ENCODE peak calls at places on chromosomes 4 and X, in nine cellular contexts. N, S, A, R, P, M, G, K and Y are unnamed samples.

GRCh38 chrX:46627700-46628405 is 54.3 kb downstream of the CHST7 start:
- DNase-seq in S (no peak), N (no peak), A (no peak), M (no peak), R (peak; percentile 24), P (no peak), G (no peak), K (no peak), Y (no peak)

GRCh38 chr4:99965674-99966350 is 15.7 kb upstream of the H2AZ1 start:
- DNase-seq in M (no peak), R (no peak), A (no peak), S (no peak), G (no peak), P (no peak), N (no peak), K (no peak), Y (no peak)

GRCh38 chr4:53479731-53480525 is 102.5 kb downstream of the FIP1L1 start:
- DNase-seq in R (no peak), M (peak; percentile 52), A (no peak), S (no peak), G (no peak), P (no peak), K (no peak), N (no peak), Y (no peak)

GRCh38 chr4:180721356-180721755 is 1521.8 kb upstream of the TENM3 start:
- DNase-seq in S (no peak), N (no peak), G (no peak), K (no peak), M (no peak), A (no peak), R (no peak), P (peak; percentile 34), Y (no peak)

GRCh38 chrX:154739952-154740351 is 10.9 kb downstream of the GAB3 start:
- DNase-seq in S (no peak), K (no peak), N (no peak), R (no peak), A (no peak), M (no peak), P (no peak), G (no peak), Y (no peak)

GRCh38 chrX:152926279-152926678 is 28.4 kb downstream of the ZNF185 start:
- DNase-seq in G (peak; percentile 28), N (peak; percentile 28), S (peak; percentile 85), R (peak; percentile 74), A (no peak), P (no peak), M (peak; percentile 88), K (peak; percentile 36), Y (no peak)

GRCh38 chr4:158006973-158007372 is 165.9 kb downstream of the GASK1B start:
- DNase-seq in K (no peak), R (no peak), P (no peak), M (no peak), N (no peak), G (no peak), S (no peak), A (no peak), Y (no peak)

GRCh38 chrX:66110112-66110511 is 53.9 kb upstream of the HEPH start:
- DNase-seq in S (no peak), R (peak; percentile 4), A (no peak), N (no peak), M (peak; percentile 13), P (no peak), G (no peak), K (no peak), Y (no peak)

GRCh38 chr4:133150643-133151300 is 1.7 kb downstream of the PCDH10 start:
- DNase-seq in R (no peak), A (peak; percentile 72), M (no peak), G (no peak), S (peak; percentile 74), N (no peak), K (no peak), P (peak; percentile 66), Y (peak; percentile 86)

GRCh38 chr4:95165926-95166524 is 382.7 kb downstream of the UNC5C start:
- DNase-seq in G (peak; percentile 24), M (peak; percentile 53), S (no peak), R (peak; percentile 51), K (peak; percentile 80), A (no peak), P (no peak), N (no peak), Y (no peak)

GRCh38 chr4:80197132-80197573 is at the start of gene PRDM8:
- DNase-seq in A (no peak), G (no peak), M (no peak), S (no peak), R (peak; percentile 52), N (no peak), K (peak; percentile 79), P (no peak), Y (no peak)

GRCh38 chr4:183876268-183876934 is 28.7 kb upstream of the STOX2 start:
- DNase-seq in N (no peak), S (no peak), M (peak; percentile 72), K (peak; percentile 92), A (peak; percentile 88), P (peak; percentile 88), G (peak; percentile 61), R (peak; percentile 12), Y (no peak)

GRCh38 chrX:63503541-63503940 is 152.4 kb upstream of the SPIN4 start:
- DNase-seq in N (no peak), A (no peak), M (peak; percentile 27), G (no peak), R (no peak), S (peak; percentile 51), K (no peak), P (no peak), Y (no peak)

GRCh38 chr4:55398461-55398860 is 2.7 kb downstream of the TMEM165 start:
- DNase-seq in P (no peak), M (no peak), N (no peak), G (peak; percentile 73), K (no peak), A (no peak), S (no peak), R (no peak), Y (no peak)

GRCh38 chr4:19167321-19167720 is 1084.4 kb upstream of the SLIT2 start:
- DNase-seq in R (no peak), G (no peak), M (no peak), S (no peak), A (no peak), K (no peak), P (no peak), N (no peak), Y (no peak)

GRCh38 chr4:130288576-130288975 is 1192.6 kb downstream of the C4orf33 start:
- DNase-seq in P (no peak), A (no peak), M (no peak), N (no peak), S (no peak), G (no peak), R (no peak), K (no peak), Y (no peak)

GRCh38 chrX:81390244-81390643 is 188.3 kb downstream of the SH3BGRL start:
- DNase-seq in P (no peak), M (no peak), K (no peak), A (no peak), N (no peak), S (no peak), R (no peak), G (no peak), Y (no peak)

GRCh38 chrX:139106111-139106510 is 394.6 kb upstream of the FGF13 start:
- DNase-seq in P (no peak), R (no peak), S (peak; percentile 79), K (no peak), N (no peak), M (peak; percentile 61), A (no peak), G (no peak), Y (no peak)

GRCh38 chr4:9703391-9703790 is 78.0 kb upstream of the DRD5 start:
- DNase-seq in G (peak; percentile 8), N (peak; percentile 5), S (peak; percentile 89), P (no peak), R (peak; percentile 52), M (peak; percentile 50), K (peak; percentile 47), A (no peak), Y (no peak)